ENCODE peak calls at places on chromosomes 6 and 20, in six cellular contexts. Q, S, I, H, C and D are unnamed samples.

GRCh38 chr6:157500022-157500421 is 119.0 kb downstream of the ZDHHC14 start:
- DNase-seq in Q (no peak), S (no peak), I (no peak), H (no peak), C (no peak), D (no peak)

GRCh38 chr20:63755933-63756647 is 16.5 kb downstream of the SLC2A4RG start:
- DNase-seq in Q (no peak), S (no peak), I (peak), H (no peak), C (no peak), D (no peak)

GRCh38 chr20:2986466-2986865 is 57.0 kb upstream of the GNRH2 start:
- DNase-seq in Q (peak), S (no peak), I (no peak), H (no peak), C (no peak), D (peak)

GRCh38 chr20:64223526-64224067 is 32.0 kb upstream of the PCMTD2 start:
- DNase-seq in Q (peak), S (peak), I (peak), H (peak), C (peak), D (peak)

GRCh38 chr6:97850458-97851218 is 567.6 kb upstream of the MMS22L start:
- DNase-seq in Q (no peak), S (no peak), I (no peak), H (no peak), C (peak), D (no peak)

GRCh38 chr6:85612690-85613474 is 19.2 kb upstream of the SNX14 start:
- DNase-seq in Q (no peak), S (no peak), I (no peak), H (no peak), C (no peak), D (no peak)

GRCh38 chr6:39565948-39566347 is 159.3 kb downstream of the KIF6 start:
- DNase-seq in Q (no peak), S (no peak), I (no peak), H (no peak), C (no peak), D (peak)

GRCh38 chr6:47587503-47587902 is 109.9 kb downstream of the CD2AP start:
- DNase-seq in Q (peak), S (no peak), I (no peak), H (no peak), C (no peak), D (no peak)

GRCh38 chr20:49675368-49676151 is 38.1 kb downstream of the B4GALT5 start:
- DNase-seq in Q (no peak), S (no peak), I (no peak), H (no peak), C (no peak), D (no peak)

GRCh38 chr6:132763269-132763668 is 5.6 kb upstream of the VNN2 start:
- DNase-seq in Q (no peak), S (peak), I (no peak), H (no peak), C (no peak), D (peak)

GRCh38 chr20:54745780-54746179 is 270.4 kb downstream of the DOK5 start:
- DNase-seq in Q (no peak), S (peak), I (no peak), H (no peak), C (no peak), D (no peak)

GRCh38 chr20:19658137-19658536 is 99.9 kb upstream of the RIN2 start:
- DNase-seq in Q (no peak), S (no peak), I (no peak), H (no peak), C (no peak), D (no peak)

GRCh38 chr6:113073611-113074191 is 726.6 kb downstream of the RFPL4B start:
- DNase-seq in Q (peak), S (no peak), I (no peak), H (no peak), C (no peak), D (no peak)

GRCh38 chr6:3227363-3228045 is at the start of gene TUBB2B:
- DNase-seq in Q (peak), S (peak), I (peak), H (no peak), C (peak), D (peak)

GRCh38 chr6:113994934-113995342 is 24.0 kb upstream of the HDAC2 start:
- DNase-seq in Q (peak), S (peak), I (peak), H (no peak), C (peak), D (peak)

GRCh38 chr6:92577077-92577719 is 842.2 kb downstream of the EPHA7 start:
- DNase-seq in Q (peak), S (peak), I (peak), H (peak), C (peak), D (peak)

GRCh38 chr20:13017235-13017634 is 8.5 kb downstream of the SPTLC3 start:
- DNase-seq in Q (peak), S (no peak), I (no peak), H (no peak), C (no peak), D (peak)

GRCh38 chr6:107314644-107315043 is 144.7 kb downstream of the PDSS2 start:
- DNase-seq in Q (no peak), S (no peak), I (no peak), H (no peak), C (no peak), D (no peak)

GRCh38 chr6:20572288-20572687 is 38.0 kb downstream of the CDKAL1 start:
- DNase-seq in Q (no peak), S (no peak), I (no peak), H (no peak), C (no peak), D (no peak)

GRCh38 chr6:169820358-169820757 is 68.9 kb downstream of the ERMARD start:
- DNase-seq in Q (no peak), S (no peak), I (peak), H (no peak), C (no peak), D (no peak)

GRCh38 chr20:47981242-47981641 is 196.0 kb upstream of the SULF2 start:
- DNase-seq in Q (no peak), S (no peak), I (no peak), H (no peak), C (no peak), D (no peak)

GRCh38 chr20:25437153-25437581 is 29.7 kb downstream of the GINS1 start:
- DNase-seq in Q (peak), S (peak), I (no peak), H (peak), C (peak), D (no peak)

GRCh38 chr6:5517781-5518180 is 256.5 kb downstream of the FARS2 start:
- DNase-seq in Q (no peak), S (no peak), I (no peak), H (no peak), C (no peak), D (no peak)

GRCh38 chr6:165232277-165232654 is 77.1 kb downstream of the C6orf118 start:
- DNase-seq in Q (no peak), S (no peak), I (no peak), H (no peak), C (no peak), D (no peak)

GRCh38 chr6:161038229-161039003 is 46.8 kb downstream of the MAP3K4 start:
- DNase-seq in Q (peak), S (no peak), I (no peak), H (no peak), C (no peak), D (peak)

GRCh38 chr6:145189836-145190235 is 545.5 kb downstream of the EPM2A start:
- DNase-seq in Q (no peak), S (no peak), I (no peak), H (no peak), C (no peak), D (no peak)

GRCh38 chr6:91646649-91647048 is 1059.8 kb upstream of the MAP3K7 start:
- DNase-seq in Q (no peak), S (no peak), I (no peak), H (no peak), C (no peak), D (no peak)

DNA sequence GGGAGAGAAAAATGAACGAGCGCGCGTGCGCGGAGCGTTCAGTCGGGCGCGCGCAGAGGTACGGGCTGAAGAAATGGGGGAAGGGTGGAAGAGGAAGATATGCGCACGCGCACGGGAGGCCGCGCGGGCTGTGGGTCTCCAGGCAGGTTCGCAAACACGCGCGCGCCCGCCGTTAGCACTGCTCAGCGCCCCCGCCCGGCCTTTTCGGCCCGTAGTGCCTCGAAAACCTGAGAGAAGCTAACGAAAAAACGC is 393 bp downstream of the BCLAF1 start:
- DNase-seq in Q (peak), S (peak), I (peak), H (peak), C (peak), D (peak)
- H3K23ac ChIP-seq in Q (peak), S (no peak), I (no peak), H (no peak), C (peak), D (no peak)

GRCh38 chr6:63635563-63636515 is at the start of gene PHF3:
- DNase-seq in Q (peak), S (peak), I (peak), H (peak), C (peak), D (peak)
- H4K8ac ChIP-seq in Q (peak), S (no peak), I (no peak), H (peak), C (peak), D (peak)

GRCh38 chr20:53711333-53712211 is 117.9 kb upstream of the ZNF217 start:
- DNase-seq in Q (no peak), S (no peak), I (no peak), H (no peak), C (no peak), D (no peak)

GRCh38 chr20:53707341-53708102 is 113.9 kb upstream of the ZNF217 start:
- DNase-seq in Q (peak), S (no peak), I (no peak), H (no peak), C (no peak), D (peak)

GRCh38 chr20:53706511-53707031 is 112.9 kb upstream of the ZNF217 start:
- DNase-seq in Q (peak), S (no peak), I (no peak), H (no peak), C (no peak), D (peak)

GRCh38 chr20:53706008-53706481 is 112.4 kb upstream of the ZNF217 start:
- DNase-seq in Q (peak), S (no peak), I (no peak), H (no peak), C (no peak), D (no peak)

DNA sequence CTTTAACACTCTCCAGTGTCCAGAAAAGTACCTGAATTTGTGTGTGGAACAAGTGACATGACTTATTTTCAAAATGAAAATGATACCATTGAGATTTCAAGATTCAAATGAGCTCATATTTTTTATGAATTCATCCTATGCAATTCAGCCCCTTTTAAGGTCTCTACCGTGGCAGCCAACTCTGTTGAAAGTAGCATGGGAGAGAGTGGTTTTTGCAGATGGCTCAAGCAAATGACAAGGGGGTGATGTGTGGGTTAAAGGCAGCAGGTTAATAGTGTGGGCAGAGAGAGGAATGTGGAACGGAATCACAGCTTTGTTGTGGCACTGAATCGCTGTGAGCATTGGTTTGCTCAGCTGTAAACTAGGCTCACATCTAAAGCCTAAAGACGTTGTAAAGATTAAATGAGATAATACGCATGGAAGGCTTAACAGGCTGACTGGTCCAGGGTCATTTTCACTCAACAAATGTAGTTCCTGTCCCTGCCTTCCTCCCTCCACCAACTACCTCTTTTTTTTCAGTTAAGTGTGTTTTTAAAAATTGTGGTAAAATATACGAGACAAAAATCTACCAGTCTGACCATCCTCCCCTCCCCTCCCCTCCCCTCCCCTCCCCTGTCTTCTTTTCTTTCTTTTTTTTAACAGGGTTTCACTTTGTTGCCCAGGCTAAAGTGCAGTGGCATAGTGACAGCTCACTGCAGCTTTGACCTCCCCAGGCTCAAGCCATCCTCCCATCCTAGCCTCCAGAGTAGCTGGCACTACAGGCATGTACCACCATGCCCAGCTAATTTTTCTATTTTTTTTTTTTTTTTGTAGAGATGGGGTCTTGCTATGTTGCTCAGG is 114.7 kb upstream of the ZNF217 start:
- DNase-seq in Q (peak), S (no peak), I (no peak), H (no peak), C (no peak), D (peak)
- H3K23ac ChIP-seq in Q (peak), S (no peak), I (no peak), H (no peak), C (no peak), D (no peak)

GRCh38 chr20:51419236-51419635 is 123.3 kb downstream of the NFATC2 start:
- DNase-seq in Q (no peak), S (no peak), I (no peak), H (no peak), C (no peak), D (no peak)

GRCh38 chr20:51416532-51417244 is 125.8 kb downstream of the NFATC2 start:
- DNase-seq in Q (no peak), S (no peak), I (no peak), H (no peak), C (no peak), D (no peak)

GRCh38 chr20:51417745-51418529 is 124.6 kb downstream of the NFATC2 start:
- DNase-seq in Q (no peak), S (no peak), I (no peak), H (no peak), C (no peak), D (no peak)

GRCh38 chr20:51419646-51420045 is 122.9 kb downstream of the NFATC2 start:
- DNase-seq in Q (no peak), S (no peak), I (no peak), H (no peak), C (no peak), D (no peak)

DNA sequence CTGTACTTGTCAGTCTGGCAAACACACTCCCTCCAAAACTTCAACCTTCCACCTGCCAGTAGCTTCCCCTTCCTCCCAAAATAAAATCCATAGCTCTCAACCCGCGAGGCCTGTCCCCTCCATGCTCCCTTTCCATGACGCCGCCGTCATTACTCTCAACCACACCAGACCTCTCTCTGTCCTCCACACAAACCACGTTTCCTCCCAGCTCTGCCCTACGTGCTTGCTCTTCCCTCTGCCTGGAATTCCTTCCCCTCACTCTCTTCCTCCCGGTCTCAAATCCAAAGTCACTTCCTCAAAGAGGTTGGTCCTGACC is 125.3 kb downstream of the NFATC2 start:
- DNase-seq in Q (no peak), S (no peak), I (no peak), H (no peak), C (no peak), D (no peak)
- H4K8ac ChIP-seq in Q (no peak), S (no peak), I (no peak), H (no peak), C (no peak), D (no peak)

GRCh38 chr6:13590574-13591153 is 16.3 kb downstream of the SIRT5 start:
- DNase-seq in Q (no peak), S (no peak), I (no peak), H (no peak), C (no peak), D (no peak)
- H3K23ac ChIP-seq in Q (no peak), S (no peak), I (no peak), H (no peak), C (no peak), D (no peak)

GRCh38 chr6:27128796-27129094 is 118.8 kb upstream of the PRSS16 start:
- DNase-seq in Q (no peak), S (no peak), I (no peak), H (no peak), C (no peak), D (no peak)

GRCh38 chr6:27126046-27126814 is 121.3 kb upstream of the PRSS16 start:
- DNase-seq in Q (no peak), S (no peak), I (no peak), H (no peak), C (no peak), D (no peak)

GRCh38 chr6:27129095-27129815 is 118.2 kb upstream of the PRSS16 start:
- DNase-seq in Q (peak), S (no peak), I (no peak), H (no peak), C (no peak), D (peak)

GRCh38 chr6:27127874-27128795 is 119.4 kb upstream of the PRSS16 start:
- DNase-seq in Q (no peak), S (no peak), I (no peak), H (no peak), C (no peak), D (no peak)

GRCh38 chr6:27126815-27127537 is 120.5 kb upstream of the PRSS16 start:
- DNase-seq in Q (peak), S (peak), I (peak), H (no peak), C (peak), D (peak)
- H4K8ac ChIP-seq in Q (peak), S (no peak), I (no peak), H (no peak), C (no peak), D (peak)

GRCh38 chr6:7532821-7533220 is 8.7 kb upstream of the DSP start:
- DNase-seq in Q (no peak), S (peak), I (peak), H (no peak), C (no peak), D (no peak)
- H3K23ac ChIP-seq in Q (peak), S (no peak), I (no peak), H (no peak), C (no peak), D (no peak)

DNA sequence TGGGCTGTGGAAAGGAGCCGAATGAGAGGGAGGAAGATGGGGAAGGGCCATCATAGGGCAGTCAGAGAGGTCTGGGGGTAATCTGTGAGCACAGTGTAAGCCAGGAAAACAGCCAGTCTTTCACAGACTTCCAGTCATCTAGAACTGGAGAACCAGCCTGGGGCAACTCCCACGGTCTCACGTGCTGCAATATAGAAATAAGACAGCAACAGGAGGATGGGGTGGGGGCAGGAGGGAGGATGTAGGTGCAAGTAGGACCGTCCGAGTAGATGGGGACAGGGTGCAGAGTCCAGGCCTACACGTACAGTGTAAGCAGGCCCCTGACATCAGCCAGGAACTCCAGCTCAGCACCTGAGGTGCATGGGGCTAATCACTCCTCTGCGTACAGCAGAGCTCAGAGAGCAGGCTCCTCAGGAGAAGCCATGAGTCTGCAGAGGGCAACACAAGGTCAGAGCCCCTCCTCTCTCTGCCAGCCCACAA is 58.2 kb upstream of the TNFAIP3 start:
- DNase-seq in Q (no peak), S (no peak), I (no peak), H (no peak), C (no peak), D (no peak)
- H4K8ac ChIP-seq in Q (peak), S (no peak), I (no peak), H (no peak), C (no peak), D (peak)